ENCODE peak calls at places on chromosomes 6 and 20, in seven cellular contexts. J is A673, E is AG04449, D is A549, B is heart left ventricle, C is fibroblast of pulmonary artery, Y is HL-60. R is an unnamed sample.

GRCh38 chr20:38685853-38686473 is 38.3 kb upstream of the SLC32A1 start:
- DNase-seq in D (peak), E (no peak), C (peak), J (peak), B (peak), Y (peak), R (no peak)

GRCh38 chr6:21769405-21769851 is 175.9 kb downstream of the SOX4 start:
- DNase-seq in B (peak), C (peak), Y (no peak), J (peak), D (no peak), E (peak), R (peak)

GRCh38 chr20:668638-669037 is 7.0 kb downstream of the SCRT2 start:
- DNase-seq in J (no peak), E (no peak), D (no peak), Y (no peak), B (no peak), C (no peak), R (no peak)

GRCh38 chr20:46151936-46152335 is 33.8 kb downstream of the CD40 start:
- DNase-seq in J (no peak), B (no peak), E (no peak), C (no peak), D (peak), Y (no peak), R (no peak)

GRCh38 chr20:18428490-18429173 is 38.2 kb downstream of the DZANK1 start:
- DNase-seq in B (peak), E (no peak), C (peak), Y (no peak), D (peak), J (peak), R (peak)

GRCh38 chr20:17644451-17644850 is 37.6 kb downstream of the RRBP1 start:
- DNase-seq in J (no peak), Y (no peak), E (no peak), D (no peak), C (no peak), B (peak), R (no peak)

GRCh38 chr6:168044521-168045130 is 34.4 kb downstream of the FRMD1 start:
- DNase-seq in D (no peak), Y (no peak), C (no peak), E (no peak), B (no peak), J (no peak), R (no peak)

GRCh38 chr6:8084586-8084985 is 17.8 kb downstream of the EEF1E1 start:
- DNase-seq in J (no peak), E (no peak), Y (no peak), C (peak), B (no peak), D (no peak), R (no peak)

GRCh38 chr20:22520381-22520780 is 64.0 kb downstream of the FOXA2 start:
- DNase-seq in E (no peak), Y (no peak), C (no peak), D (no peak), B (no peak), J (no peak), R (no peak)

GRCh38 chr20:56646599-56646998 is 17.5 kb downstream of the TFAP2C start:
- DNase-seq in D (no peak), E (no peak), Y (no peak), J (no peak), C (no peak), B (no peak), R (no peak)

GRCh38 chr6:30618270-30618787 is 689 bp downstream of the MRPS18B start:
- DNase-seq in B (no peak), Y (no peak), J (no peak), E (no peak), C (no peak), D (no peak), R (no peak)

GRCh38 chr6:36590237-36590636 is 3.9 kb upstream of the SRSF3 start:
- DNase-seq in B (no peak), D (no peak), J (no peak), Y (no peak), C (peak), E (no peak), R (no peak)

GRCh38 chr20:13099676-13100075 is 90.9 kb downstream of the SPTLC3 start:
- DNase-seq in C (no peak), E (no peak), J (no peak), D (no peak), B (no peak), Y (no peak), R (no peak)
- TF ChIP-seq CTCF in C (no peak), E (no peak), J (no peak), D (no peak), B (no peak), Y (no peak), R (no peak)

GRCh38 chr20:58441723-58442122 is 52.7 kb downstream of the VAPB start:
- DNase-seq in C (no peak), E (no peak), B (no peak), D (no peak), Y (no peak), J (no peak), R (no peak)

GRCh38 chr20:58435237-58435636 is 46.2 kb downstream of the VAPB start:
- DNase-seq in C (no peak), D (no peak), Y (no peak), J (no peak), E (no peak), B (no peak), R (no peak)

GRCh38 chr20:58439974-58440767 is 51.1 kb downstream of the VAPB start:
- DNase-seq in D (no peak), J (no peak), E (no peak), Y (no peak), B (no peak), C (peak), R (no peak)

GRCh38 chr20:58436868-58437645 is 48.0 kb downstream of the VAPB start:
- DNase-seq in Y (no peak), B (no peak), C (no peak), J (no peak), E (no peak), D (peak), R (no peak)

DNA sequence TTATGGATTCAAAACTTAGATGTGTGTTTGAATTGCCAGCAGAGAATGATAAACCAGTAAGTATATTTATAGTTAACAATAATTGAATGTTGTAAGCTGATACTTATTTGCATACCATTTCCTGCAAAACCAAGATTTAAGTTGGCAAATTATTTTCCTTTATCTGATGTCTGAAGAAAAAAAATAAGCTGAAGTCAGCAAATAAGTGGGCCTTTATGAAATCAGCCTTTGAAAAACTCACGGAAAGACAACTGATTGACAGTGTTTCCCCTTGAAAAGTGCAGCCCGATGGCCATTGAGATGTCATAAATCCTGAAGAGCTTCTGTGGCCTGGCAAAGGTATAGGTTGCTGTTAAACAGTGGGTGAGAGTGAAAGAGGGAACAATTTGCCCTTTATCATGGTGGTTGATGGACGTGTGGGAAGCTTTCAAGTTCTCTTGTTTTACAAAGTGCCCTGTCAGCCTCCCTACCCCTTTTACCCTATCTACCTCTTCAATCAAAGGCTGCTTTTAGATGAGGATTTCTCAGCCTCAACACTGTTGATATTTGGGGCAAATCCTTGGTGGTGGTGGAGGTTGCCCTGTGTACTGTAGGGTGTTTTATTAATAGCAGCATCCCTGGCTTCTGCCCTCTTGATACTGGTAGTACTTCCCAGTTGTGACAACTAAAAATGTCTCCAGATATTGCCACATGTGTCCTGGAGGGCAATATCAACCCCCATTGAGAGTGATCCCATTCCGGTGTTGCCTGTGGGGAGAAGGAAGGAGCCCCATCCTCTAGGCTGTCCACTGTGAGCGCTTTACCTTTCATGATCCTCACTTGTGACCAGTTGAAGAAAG is 50.2 kb downstream of the VAPB start:
- DNase-seq in J (peak), C (no peak), Y (no peak), D (no peak), E (no peak), B (no peak), R (no peak)
- H3K4me3 ChIP-seq in J (no peak), C (no peak), Y (no peak), D (no peak), E (no peak), B (no peak), R (no peak)

DNA sequence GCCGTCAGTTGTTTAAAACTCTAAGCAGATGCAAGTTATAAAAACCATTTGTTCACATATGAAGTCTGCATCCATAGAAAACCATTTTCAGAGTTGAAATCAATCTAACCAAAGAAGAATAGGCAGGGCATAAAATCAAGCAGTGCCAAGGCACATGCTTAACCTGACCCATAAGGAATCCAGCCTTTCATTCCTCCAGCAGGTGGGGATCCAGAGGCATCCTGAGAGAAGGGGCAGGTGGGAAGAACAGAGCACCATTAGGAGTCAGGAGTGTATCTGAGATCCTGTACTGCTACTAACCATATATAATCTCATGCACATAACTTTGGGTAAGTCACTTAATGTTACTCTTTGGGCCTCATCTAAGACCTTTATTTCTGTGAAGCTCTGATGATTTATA is 29.4 kb upstream of the FOXO3 start:
- DNase-seq in B (no peak), D (no peak), Y (no peak), C (no peak), J (no peak), E (no peak), R (no peak)
- TF ChIP-seq CTCF in B (no peak), D (no peak), Y (no peak), C (no peak), J (no peak), E (no peak), R (no peak)

DNA sequence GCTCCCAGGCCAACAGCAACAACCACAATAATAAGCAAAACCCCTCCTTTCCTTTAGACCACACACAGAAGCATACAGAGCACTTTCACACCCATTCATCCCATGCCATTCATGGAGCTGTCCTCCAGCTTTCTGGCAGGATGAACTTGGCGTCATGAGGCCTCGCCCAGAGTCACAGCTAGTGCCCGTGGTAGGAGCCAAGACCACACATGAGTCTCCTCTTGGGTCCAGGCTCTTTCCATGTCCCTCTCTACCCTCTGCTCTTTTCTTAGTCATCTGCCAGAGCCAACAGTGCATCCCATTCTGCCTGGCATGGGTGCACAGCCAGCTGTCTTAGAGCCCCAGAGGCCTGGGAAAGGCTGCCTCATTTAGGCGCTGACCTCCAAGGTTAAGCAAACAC is 1.8 kb upstream of the TGM3 start:
- DNase-seq in B (no peak), C (no peak), Y (no peak), E (no peak), D (no peak), J (no peak), R (no peak)
- H3K4me3 ChIP-seq in B (no peak), C (no peak), Y (no peak), E (no peak), D (no peak), J (no peak), R (no peak)

DNA sequence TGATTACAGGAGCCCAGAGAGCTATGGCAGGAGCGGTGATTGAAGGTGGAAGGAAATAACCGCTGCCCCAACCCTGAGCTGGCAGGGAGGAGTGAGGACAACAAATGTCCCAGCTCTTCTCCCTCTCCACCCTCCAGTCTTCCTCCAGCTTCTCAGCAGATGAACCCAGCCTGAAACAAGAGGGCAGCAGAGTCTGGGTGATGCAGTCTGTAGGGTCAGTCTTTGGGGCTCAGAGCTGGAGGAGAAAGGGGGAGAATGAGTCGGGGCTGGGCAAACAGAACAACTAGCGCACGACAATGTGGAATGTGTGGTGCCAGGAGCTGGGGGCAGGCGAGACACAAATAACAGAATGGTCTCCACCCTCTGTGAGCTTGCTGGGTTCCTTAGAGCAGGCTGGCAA is 4.5 kb upstream of the GUCA1A start:
- DNase-seq in B (no peak), C (no peak), Y (no peak), J (no peak), D (no peak), E (no peak), R (no peak)
- TF ChIP-seq CTCF in B (no peak), C (peak), Y (no peak), J (no peak), D (no peak), E (peak), R (no peak)

GRCh38 chr6:70414813-70415212 is 1.5 kb downstream of the FAM135A start:
- DNase-seq in D (no peak), J (no peak), C (no peak), B (no peak), E (no peak), Y (no peak), R (no peak)
- H3K4me3 ChIP-seq in D (peak), J (peak), C (peak), B (no peak), E (peak), Y (peak), R (peak)